ENCODE peak calls at places on chromosomes 11 and 22, in eight cellular contexts. I, H, C, N, Y, Q, F and T are unnamed samples.

GRCh38 chr11:55895216-55895615 is 12.1 kb downstream of the TRIM51 start:
- DNase-seq in I (no peak), H (no peak), C (peak), N (no peak), Y (no peak), Q (no peak), F (no peak), T (no peak)

GRCh38 chr11:133797542-133797941 is 47.8 kb downstream of the SPATA19 start:
- DNase-seq in I (no peak), H (no peak), C (no peak), N (no peak), Y (no peak), Q (no peak), F (no peak), T (no peak)

GRCh38 chr11:103157542-103157941 is 48.3 kb downstream of the DYNC2H1 start:
- DNase-seq in I (no peak), H (no peak), C (no peak), N (no peak), Y (no peak), Q (no peak), F (no peak), T (no peak)

GRCh38 chr22:32801436-32802290 is at the start of gene TIMP3:
- DNase-seq in I (peak), H (no peak), C (peak), N (no peak), Y (peak), Q (no peak), F (no peak), T (no peak)

GRCh38 chr22:30217698-30218565 is 28.6 kb downstream of the LIF start:
- DNase-seq in I (no peak), H (no peak), C (no peak), N (no peak), Y (peak), Q (no peak), F (no peak), T (no peak)

GRCh38 chr11:45702511-45702910 is 37.1 kb upstream of the CHST1 start:
- DNase-seq in I (no peak), H (no peak), C (no peak), N (no peak), Y (peak), Q (no peak), F (no peak), T (no peak)

GRCh38 chr11:72786305-72787261 is 7.3 kb downstream of the STARD10 start:
- DNase-seq in I (no peak), H (no peak), C (no peak), N (peak), Y (no peak), Q (no peak), F (no peak), T (no peak)

GRCh38 chr22:23404689-23405365 is 175.3 kb downstream of the IGLL1 start:
- DNase-seq in I (peak), H (no peak), C (peak), N (no peak), Y (peak), Q (no peak), F (no peak), T (no peak)

GRCh38 chr22:44797181-44797720 is 44.9 kb downstream of the ARHGAP8 start:
- DNase-seq in I (no peak), H (no peak), C (no peak), N (no peak), Y (no peak), Q (no peak), F (no peak), T (no peak)

GRCh38 chr22:48572951-48573350 is 1254.7 kb downstream of the BRD1 start:
- DNase-seq in I (no peak), H (no peak), C (no peak), N (no peak), Y (no peak), Q (no peak), F (no peak), T (no peak)

GRCh38 chr11:101428918-101429317 is 154.9 kb downstream of the TRPC6 start:
- DNase-seq in I (no peak), H (no peak), C (no peak), N (no peak), Y (no peak), Q (no peak), F (peak), T (no peak)

GRCh38 chr11:28464252-28464867 is 356.2 kb downstream of the METTL15 start:
- DNase-seq in I (no peak), H (no peak), C (no peak), N (no peak), Y (no peak), Q (no peak), F (no peak), T (no peak)

GRCh38 chr11:67576742-67577475 is 6.7 kb upstream of the GSTP1 start:
- DNase-seq in I (no peak), H (no peak), C (no peak), N (no peak), Y (no peak), Q (no peak), F (no peak), T (no peak)

GRCh38 chr22:37051629-37052385 is at the start of gene KCTD17:
- DNase-seq in I (peak), H (peak), C (peak), N (peak), Y (peak), Q (no peak), F (peak), T (peak)

GRCh38 chr11:67283490-67283963 is 5.6 kb upstream of the ANKRD13D start:
- DNase-seq in I (peak), H (no peak), C (no peak), N (no peak), Y (no peak), Q (no peak), F (no peak), T (no peak)

GRCh38 chr11:116217441-116217840 is 555.3 kb downstream of the BUD13 start:
- DNase-seq in I (no peak), H (no peak), C (no peak), N (no peak), Y (no peak), Q (no peak), F (no peak), T (no peak)

GRCh38 chr11:83174008-83174407 is 17.1 kb downstream of the PCF11 start:
- DNase-seq in I (no peak), H (no peak), C (no peak), N (no peak), Y (no peak), Q (no peak), F (no peak), T (no peak)

GRCh38 chr22:29369460-29369859 is 18.9 kb downstream of the AP1B1 start:
- DNase-seq in I (peak), H (no peak), C (peak), N (no peak), Y (peak), Q (no peak), F (no peak), T (peak)

DNA sequence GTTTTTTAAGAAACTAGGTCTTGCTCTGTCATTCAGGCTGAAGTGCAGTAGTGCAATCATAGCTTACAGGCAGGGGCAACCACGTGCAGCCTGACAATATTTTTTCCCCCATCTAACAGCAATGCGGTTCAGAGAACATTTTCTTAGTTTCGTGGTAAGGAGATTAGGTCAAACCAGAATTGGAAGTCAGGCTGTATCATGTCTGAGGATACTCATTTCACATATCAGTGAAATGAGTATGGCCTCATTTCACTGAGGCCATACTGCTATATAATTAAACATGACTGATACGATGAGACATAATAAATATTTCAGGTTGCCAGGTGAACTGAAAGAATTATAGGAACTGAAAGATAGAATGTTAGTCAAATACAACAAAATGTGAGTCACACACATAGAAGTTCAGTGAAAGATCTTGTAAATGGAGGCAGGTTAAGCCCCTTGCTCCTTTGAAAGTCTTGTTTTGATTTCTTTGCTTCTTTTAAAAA is 32.5 kb upstream of the IZUMO1R start:
- DNase-seq in I (no peak), H (no peak), C (no peak), N (no peak), Y (no peak), Q (no peak), F (no peak), T (no peak)
- TF ChIP-seq POLR2A in I (no peak), H (no peak), C (no peak), N (no peak), Y (no peak), Q (no peak), F (no peak), T (no peak)

GRCh38 chr11:12110714-12111481 is 508 bp downstream of the MICAL2 start:
- DNase-seq in I (peak), H (peak), C (peak), N (peak), Y (peak), Q (no peak), F (no peak), T (no peak)
- TF ChIP-seq POLR2A in I (no peak), H (no peak), C (no peak), N (no peak), Y (peak), Q (no peak), F (no peak), T (peak)

DNA sequence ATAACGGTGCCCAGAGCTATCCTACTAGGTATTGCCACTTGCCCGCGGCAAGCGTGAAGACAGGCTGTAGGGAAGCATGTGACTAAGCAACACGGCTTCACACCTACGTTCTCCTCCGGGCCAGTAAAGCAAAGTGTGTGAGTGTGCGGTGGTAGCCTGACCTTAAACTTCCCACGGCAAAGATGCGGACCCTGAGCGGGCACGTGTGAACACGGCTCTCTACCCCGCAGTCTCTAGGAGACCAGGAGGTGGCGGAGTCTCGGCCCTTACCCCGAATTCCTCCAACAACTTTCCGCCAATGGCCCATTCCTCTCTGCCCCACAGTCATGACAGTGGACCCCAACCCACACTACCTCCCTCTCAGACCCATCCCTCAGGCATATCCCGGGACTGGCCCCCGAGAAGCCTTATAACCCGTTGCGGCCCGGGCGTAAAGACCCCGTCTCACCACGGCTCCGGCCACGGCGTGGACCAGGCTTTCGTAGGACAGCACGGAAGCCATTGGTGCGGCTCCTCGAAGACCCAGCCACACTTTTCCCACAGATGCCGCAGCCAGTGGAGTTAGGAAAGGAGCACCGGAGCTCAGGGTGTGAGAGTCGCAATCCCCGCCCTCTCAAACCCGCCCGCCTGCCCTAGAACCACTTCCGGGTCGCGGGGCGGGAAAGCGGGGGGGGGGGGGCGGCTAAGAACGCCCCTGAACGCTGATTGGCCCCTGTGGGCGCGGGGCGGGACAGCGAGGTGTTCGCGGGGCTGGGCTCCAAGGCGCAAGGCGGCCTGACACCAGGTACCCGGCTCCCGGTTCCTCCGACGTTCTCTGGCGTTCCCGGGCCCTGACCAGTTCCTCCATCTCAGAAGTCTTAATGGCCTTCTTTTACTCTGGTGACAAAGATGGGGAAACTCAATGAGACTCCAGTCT is at the start of gene SLC25A17:
- DNase-seq in I (peak), H (peak), C (peak), N (peak), Y (peak), Q (peak), F (peak), T (peak)
- TF ChIP-seq POLR2A in I (no peak), H (peak), C (no peak), N (peak), Y (peak), Q (no peak), F (peak), T (peak)

GRCh38 chr11:59548309-59548656 is 36.9 kb downstream of the OR4D9 start:
- DNase-seq in I (no peak), H (no peak), C (no peak), N (no peak), Y (no peak), Q (no peak), F (no peak), T (no peak)

GRCh38 chr11:59551651-59552521 is 40.5 kb downstream of the OR4D9 start:
- DNase-seq in I (peak), H (no peak), C (peak), N (no peak), Y (peak), Q (no peak), F (peak), T (no peak)

GRCh38 chr11:59550842-59551650 is 39.7 kb downstream of the OR4D9 start:
- DNase-seq in I (peak), H (no peak), C (peak), N (no peak), Y (peak), Q (no peak), F (peak), T (no peak)

GRCh38 chr11:59552844-59553243 is 41.5 kb downstream of the OR4D9 start:
- DNase-seq in I (no peak), H (no peak), C (no peak), N (no peak), Y (no peak), Q (no peak), F (no peak), T (no peak)

GRCh38 chr11:59550368-59550841 is 39.1 kb downstream of the OR4D9 start:
- DNase-seq in I (peak), H (peak), C (peak), N (peak), Y (peak), Q (no peak), F (peak), T (no peak)
- TF ChIP-seq POLR2A in I (no peak), H (no peak), C (no peak), N (no peak), Y (no peak), Q (no peak), F (no peak), T (no peak)

GRCh38 chr22:43187171-43188099 is 501 bp upstream of the TTLL12 start:
- DNase-seq in I (peak), H (peak), C (peak), N (peak), Y (peak), Q (peak), F (peak), T (peak)
- TF ChIP-seq POLR2A in I (no peak), H (peak), C (no peak), N (peak), Y (peak), Q (no peak), F (peak), T (peak)

DNA sequence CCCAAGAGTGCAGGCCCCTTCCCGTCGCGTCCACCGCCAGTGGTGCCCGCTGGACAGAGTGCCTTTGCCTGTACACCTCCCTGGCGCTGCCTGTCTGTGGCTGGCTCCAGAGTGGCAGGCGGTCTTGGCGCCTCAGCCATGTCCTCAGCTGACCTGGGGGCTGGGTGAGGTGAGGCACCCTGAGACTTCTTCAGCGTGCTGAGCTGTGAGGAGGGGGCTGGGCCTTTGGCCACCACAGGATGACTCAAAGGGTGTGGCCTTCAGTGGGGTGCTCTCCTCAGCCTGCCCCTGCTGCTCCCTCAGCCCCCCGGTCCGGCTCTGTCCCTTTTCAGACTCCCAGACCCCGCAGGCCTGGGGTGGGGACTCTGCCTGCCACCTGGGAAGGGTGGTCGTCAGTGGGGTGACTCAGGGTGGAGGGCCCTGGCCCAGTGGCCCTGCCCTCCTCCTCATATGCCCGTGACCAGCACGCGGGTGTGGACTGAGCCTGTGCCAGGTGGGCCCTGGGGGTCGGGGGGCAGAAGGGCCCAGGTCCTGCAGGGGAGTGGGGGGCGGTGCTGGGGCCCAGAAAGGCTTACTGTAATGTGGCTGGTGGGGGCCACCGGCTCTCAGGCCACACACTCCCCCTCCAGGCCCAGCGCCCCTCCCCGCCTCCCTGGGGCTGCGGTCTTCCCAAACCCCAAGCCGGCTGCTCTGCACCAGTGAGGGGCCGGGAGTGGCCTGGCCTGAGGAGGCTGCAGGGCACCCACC is 15.9 kb downstream of the CRELD2 start:
- DNase-seq in I (peak), H (no peak), C (peak), N (no peak), Y (peak), Q (no peak), F (no peak), T (peak)
- TF ChIP-seq POLR2A in I (no peak), H (no peak), C (no peak), N (no peak), Y (peak), Q (no peak), F (no peak), T (peak)